ENCODE peak calls at places on chromosomes 7 and 10, in five cellular contexts. I, J, Y, Q and P are unnamed samples.

GRCh38 chr10:111077715-111078504 is 1.1 kb downstream of the ADRA2A start:
- DNase-seq in I (peak; percentile 19), J (no peak), Y (no peak), Q (no peak), P (no peak)

GRCh38 chr7:17939670-17940301 is 508 bp downstream of the SNX13 start:
- DNase-seq in I (no peak), J (no peak), Y (peak; percentile 79), Q (no peak), P (peak; percentile 13)

GRCh38 chr7:725223-726005 is 1.1 kb upstream of the DNAAF5 start:
- DNase-seq in I (no peak), J (no peak), Y (peak; percentile 88), Q (no peak), P (no peak)

GRCh38 chr10:79602953-79603352 is 7.8 kb upstream of the SFTPA1 start:
- DNase-seq in I (no peak), J (no peak), Y (no peak), Q (no peak), P (no peak)

GRCh38 chr7:79386688-79387422 is 66.6 kb downstream of the MAGI2 start:
- DNase-seq in I (no peak), J (no peak), Y (no peak), Q (no peak), P (no peak)

GRCh38 chr10:6885284-6885683 is 305.2 kb upstream of the PRKCQ start:
- DNase-seq in I (no peak), J (no peak), Y (no peak), Q (no peak), P (no peak)

GRCh38 chr10:117578490-117578889 is 35.9 kb downstream of the EMX2 start:
- DNase-seq in I (no peak), J (no peak), Y (no peak), Q (no peak), P (no peak)

GRCh38 chr10:74669210-74669609 is 157.2 kb upstream of the KAT6B start:
- DNase-seq in I (no peak), J (no peak), Y (no peak), Q (no peak), P (no peak)

GRCh38 chr10:80917636-80918035 is 379.9 kb downstream of the SH2D4B start:
- DNase-seq in I (no peak), J (no peak), Y (no peak), Q (no peak), P (no peak)

GRCh38 chr7:25780904-25781303 is 371.1 kb upstream of the NFE2L3 start:
- DNase-seq in I (no peak), J (no peak), Y (peak; percentile 18), Q (no peak), P (no peak)

GRCh38 chr7:27101188-27101905 is 1.1 kb downstream of the HOXA2 start:
- DNase-seq in I (no peak), J (no peak), Y (no peak), Q (no peak), P (no peak)

GRCh38 chr10:124180947-124181549 is 87.7 kb upstream of the CHST15 start:
- DNase-seq in I (no peak), J (no peak), Y (no peak), Q (no peak), P (no peak)

GRCh38 chr10:78959217-78959616 is 109.5 kb upstream of the ZMIZ1 start:
- DNase-seq in I (no peak), J (no peak), Y (peak; percentile 75), Q (no peak), P (no peak)

GRCh38 chr10:94115725-94116124 is 122.0 kb downstream of the PLCE1 start:
- DNase-seq in I (no peak), J (peak; percentile 40), Y (no peak), Q (no peak), P (no peak)

GRCh38 chr10:60578217-60578616 is 188.5 kb upstream of the ANK3 start:
- DNase-seq in I (no peak), J (no peak), Y (no peak), Q (no peak), P (no peak)
- TF ChIP-seq ATF3 in I (no peak), J (no peak), Y (no peak), Q (no peak), P (no peak)

DNA sequence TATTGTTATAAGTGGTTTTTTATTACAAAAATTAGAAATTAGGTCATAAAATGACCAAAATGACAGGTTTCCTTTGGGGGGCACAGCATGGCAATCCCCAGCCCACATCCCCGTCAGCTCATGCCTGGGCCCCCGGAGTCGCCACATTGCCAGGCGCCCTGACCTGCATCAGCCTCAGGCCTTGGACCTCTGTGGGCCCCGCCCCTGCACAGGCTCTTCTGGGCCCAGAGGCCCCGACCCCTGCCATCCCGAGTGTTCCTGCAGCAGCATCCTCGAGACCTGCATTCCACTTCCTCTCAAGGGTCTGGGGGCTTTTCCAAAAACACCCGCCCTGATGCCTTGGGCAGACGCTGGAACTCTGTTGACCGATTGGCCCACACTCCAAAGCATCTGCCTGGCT is 391.1 kb upstream of the MGMT start:
- DNase-seq in I (no peak), J (no peak), Y (no peak), Q (no peak), P (no peak)
- TF ChIP-seq ATF3 in I (no peak), J (no peak), Y (no peak), Q (no peak), P (no peak)

DNA sequence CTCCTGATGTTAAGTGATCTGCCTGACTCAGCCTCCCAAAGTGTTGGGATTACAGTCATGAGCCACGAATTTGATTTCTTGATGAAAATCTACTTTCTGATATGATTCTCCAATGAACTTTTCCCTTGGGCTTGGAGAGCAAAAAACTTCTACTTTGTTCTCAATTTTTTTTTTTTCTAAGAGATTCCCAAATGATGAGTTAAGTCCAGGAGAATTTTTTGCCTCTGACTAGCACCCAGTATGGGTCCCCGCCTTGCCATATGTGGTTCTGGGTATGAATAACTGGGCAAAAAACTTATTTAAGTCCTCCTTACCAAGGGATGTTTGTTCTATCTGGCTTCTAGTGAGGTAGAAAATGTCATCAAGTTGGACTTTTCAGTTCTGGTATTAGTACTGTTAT is 147.9 kb upstream of the LYZL1 start:
- DNase-seq in I (no peak), J (no peak), Y (no peak), Q (no peak), P (no peak)
- TF ChIP-seq ATF3 in I (no peak), J (no peak), Y (no peak), Q (no peak), P (no peak)

DNA sequence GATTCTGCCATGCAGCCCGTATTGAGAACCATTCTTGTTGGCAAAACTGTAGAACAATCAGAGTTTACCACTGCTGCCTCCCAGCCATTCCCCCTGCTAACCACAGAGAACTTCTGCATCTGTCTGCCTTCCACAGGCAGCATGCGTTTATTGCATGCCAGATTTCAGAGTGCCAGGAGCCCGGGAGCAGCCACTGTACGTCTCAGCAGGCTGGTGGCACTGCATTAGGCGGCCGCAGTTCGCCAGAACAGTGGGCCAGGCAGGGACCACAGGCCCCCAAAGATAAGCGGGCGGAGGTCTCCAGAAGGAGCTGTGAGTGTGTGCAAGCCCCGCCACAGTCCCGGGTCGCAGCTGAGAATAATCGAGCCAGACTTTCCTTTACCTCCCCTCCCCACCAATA is 31.8 kb downstream of the ZNF467 start:
- DNase-seq in I (no peak), J (no peak), Y (no peak), Q (no peak), P (no peak)
- TF ChIP-seq ATF3 in I (no peak), J (no peak), Y (no peak), Q (no peak), P (no peak)

GRCh38 chr7:19692111-19692828 is 16.6 kb downstream of the POLR1F start:
- DNase-seq in I (no peak), J (no peak), Y (no peak), Q (no peak), P (no peak)

GRCh38 chr7:19690736-19691135 is 18.1 kb downstream of the POLR1F start:
- DNase-seq in I (no peak), J (no peak), Y (no peak), Q (no peak), P (no peak)
- TF ChIP-seq ATF3 in I (no peak), J (no peak), Y (no peak), Q (no peak), P (no peak)

DNA sequence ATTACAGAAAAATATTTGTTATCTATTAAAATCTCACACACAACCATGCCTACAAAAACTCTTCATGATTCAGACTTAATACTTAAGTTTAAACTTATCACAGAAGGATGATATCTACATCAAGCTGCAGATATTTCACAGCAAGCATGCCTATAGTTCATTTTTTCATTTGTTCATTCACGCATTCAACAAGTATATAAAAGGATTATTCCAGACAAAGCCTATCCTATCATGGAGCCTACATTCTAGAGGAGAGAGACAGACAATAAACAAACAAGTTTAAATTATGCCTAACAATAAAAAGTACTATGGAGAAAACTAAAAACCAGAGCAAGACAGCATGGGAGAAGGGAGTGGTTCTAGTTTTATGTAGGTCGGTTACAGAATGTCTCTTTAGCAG is 10.9 kb downstream of the TRDMT1 start:
- DNase-seq in I (no peak), J (no peak), Y (no peak), Q (no peak), P (no peak)
- TF ChIP-seq ATF3 in I (no peak), J (no peak), Y (no peak), Q (no peak), P (no peak)

GRCh38 chr7:31492086-31492485 is 21.8 kb upstream of the ITPRID1 start:
- DNase-seq in I (no peak), J (no peak), Y (no peak), Q (no peak), P (no peak)

GRCh38 chr7:31493714-31494181 is 20.1 kb upstream of the ITPRID1 start:
- DNase-seq in I (no peak), J (no peak), Y (no peak), Q (peak; percentile 31), P (peak; percentile 2)

GRCh38 chr7:31487476-31487875 is 26.4 kb upstream of the ITPRID1 start:
- DNase-seq in I (no peak), J (no peak), Y (no peak), Q (no peak), P (no peak)

GRCh38 chr7:31487071-31487470 is 26.8 kb upstream of the ITPRID1 start:
- DNase-seq in I (no peak), J (no peak), Y (no peak), Q (no peak), P (no peak)

DNA sequence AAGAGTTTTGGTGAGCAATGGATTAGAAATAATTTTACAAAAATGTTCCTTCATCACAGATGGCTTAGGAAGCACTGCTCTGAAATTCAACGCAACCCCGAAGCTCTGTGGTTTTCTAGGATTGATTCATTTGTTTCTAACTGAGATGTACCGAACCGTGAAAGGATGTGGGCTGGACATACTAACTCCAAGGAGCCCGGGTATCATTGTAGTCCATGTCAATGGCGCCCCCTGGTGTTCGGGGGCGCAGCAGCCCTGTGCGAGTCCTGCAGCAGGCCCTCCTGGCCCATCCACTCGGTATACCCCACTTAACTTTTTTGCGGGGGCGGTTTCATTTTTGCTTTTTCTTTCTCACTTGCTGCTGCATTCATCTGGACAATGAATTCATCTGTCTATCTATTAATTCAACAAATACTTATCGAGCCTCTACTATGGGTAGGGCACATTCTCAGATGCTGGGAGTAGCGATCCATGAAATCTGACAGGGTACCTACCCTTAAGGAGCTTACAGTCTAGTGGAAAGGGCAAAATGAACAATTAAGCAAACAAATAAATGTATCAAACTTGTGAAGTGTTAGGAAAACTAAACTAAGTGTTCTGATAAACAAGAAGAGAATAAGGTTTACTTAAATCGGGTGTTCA is 25.2 kb upstream of the ITPRID1 start:
- DNase-seq in I (peak; percentile 85), J (peak; percentile 41), Y (peak; percentile 77), Q (peak; percentile 69), P (peak; percentile 31)
- TF ChIP-seq ATF3 in I (no peak), J (no peak), Y (no peak), Q (no peak), P (no peak)

GRCh38 chr10:86100581-86101061 is 266.0 kb downstream of the GRID1 start:
- DNase-seq in I (no peak), J (peak; percentile 29), Y (no peak), Q (no peak), P (peak; percentile 23)
- TF ChIP-seq ATF3 in I (no peak), J (no peak), Y (no peak), Q (no peak), P (no peak)

GRCh38 chr10:76034236-76035009 is 603.0 kb downstream of the LRMDA start:
- DNase-seq in I (no peak), J (no peak), Y (no peak), Q (no peak), P (no peak)
- TF ChIP-seq ATF3 in I (no peak), J (no peak), Y (no peak), Q (no peak), P (no peak)